ENCODE peak calls at places on chromosome 18, in eight cellular contexts. G is Panc1, D is left lung, N is H9, W is SK-N-SH, V is tibial nerve, L is tibial artery, Y is sigmoid colon. A is an unnamed sample. For H3K4me1, the result is how much of the 10 kb centered on the place peaks cover.

GRCh38 chr18:34921811-34922385 is 119.3 kb upstream of the MAPRE2 start:
- DNase-seq in G (no peak), Y (no peak), L (no peak), N (no peak), W (no peak), D (no peak), V (no peak), A (no peak)

GRCh38 chr18:42052137-42052708 is 97.2 kb downstream of the PIK3C3 start:
- DNase-seq in N (no peak), D (no peak), Y (no peak), V (no peak), G (no peak), L (no peak), W (peak), A (no peak)

GRCh38 chr18:45402485-45403056 is 212.7 kb upstream of the SLC14A2 start:
- DNase-seq in L (no peak), D (no peak), W (no peak), V (no peak), Y (no peak), G (no peak), N (no peak), A (no peak)

GRCh38 chr18:49608366-49608747 is 46.5 kb downstream of the LIPG start:
- DNase-seq in V (no peak), G (no peak), L (no peak), Y (no peak), D (no peak), N (no peak), W (no peak), A (no peak)

GRCh38 chr18:62493033-62493862 is 29.6 kb upstream of the ZCCHC2 start:
- DNase-seq in L (no peak), G (no peak), W (no peak), N (no peak), Y (no peak), V (no peak), D (no peak), A (no peak)

GRCh38 chr18:56712761-56713160 is 61.6 kb downstream of the WDR7 start:
- DNase-seq in L (no peak), Y (no peak), V (no peak), D (no peak), N (no peak), W (no peak), G (no peak), A (no peak)

GRCh38 chr18:45920367-45920766 is 46.8 kb downstream of the EPG5 start:
- DNase-seq in L (peak), Y (peak), V (peak), W (peak), N (no peak), G (no peak), D (no peak), A (no peak)

GRCh38 chr18:10453885-10454772 is at the start of gene APCDD1:
- DNase-seq in V (peak), L (peak), G (no peak), Y (peak), D (peak), N (peak), W (peak), A (no peak)

GRCh38 chr18:21960189-21960588 is 209.2 kb upstream of the GATA6 start:
- DNase-seq in Y (no peak), W (no peak), D (no peak), G (no peak), V (no peak), N (no peak), L (no peak), A (no peak)

GRCh38 chr18:79862562-79862961 is 64.8 kb downstream of the KCNG2 start:
- DNase-seq in N (no peak), V (no peak), Y (no peak), D (no peak), L (no peak), W (no peak), G (no peak), A (no peak)

GRCh38 chr18:63237486-63237885 is 82.1 kb downstream of the BCL2 start:
- DNase-seq in L (no peak), N (no peak), G (no peak), D (no peak), W (no peak), Y (no peak), V (peak), A (no peak)

GRCh38 chr18:9868857-9869712 is 16.7 kb upstream of the TXNDC2 start:
- DNase-seq in V (no peak), N (no peak), Y (no peak), G (no peak), D (no peak), L (no peak), W (peak), A (no peak)

GRCh38 chr18:3526421-3527354 is 76.7 kb downstream of the TGIF1 start:
- DNase-seq in D (no peak), G (no peak), W (peak), N (no peak), Y (no peak), V (peak), L (no peak), A (no peak)

GRCh38 chr18:78171954-78172353 is 807.7 kb upstream of the SALL3 start:
- DNase-seq in Y (no peak), D (no peak), W (no peak), V (no peak), L (no peak), G (no peak), N (no peak), A (no peak)

GRCh38 chr18:702957-703659 is 9.3 kb downstream of the ENOSF1 start:
- DNase-seq in V (no peak), N (no peak), L (no peak), W (no peak), G (peak), D (no peak), Y (no peak), A (no peak)

GRCh38 chr18:2878656-2879330 is 32.0 kb downstream of the EMILIN2 start:
- DNase-seq in N (no peak), V (no peak), L (no peak), D (no peak), W (no peak), G (no peak), Y (no peak), A (no peak)

GRCh38 chr18:48136051-48136543 is 205.6 kb upstream of the SMAD2 start:
- DNase-seq in N (no peak), L (peak), G (no peak), W (peak), V (no peak), Y (no peak), D (no peak), A (no peak)

GRCh38 chr18:8786766-8787670 is 81.7 kb downstream of the MTCL1 start:
- DNase-seq in L (no peak), D (no peak), W (peak), N (no peak), Y (no peak), G (no peak), V (no peak), A (no peak)

GRCh38 chr18:28814365-28814764 is 637.4 kb upstream of the CDH2 start:
- DNase-seq in W (no peak), L (no peak), D (no peak), V (no peak), N (no peak), Y (no peak), G (peak), A (no peak)

GRCh38 chr18:65415167-65415566 is 335.6 kb upstream of the CDH7 start:
- DNase-seq in V (no peak), G (no peak), L (no peak), N (no peak), Y (no peak), W (no peak), D (no peak), A (no peak)

GRCh38 chr18:52536039-52536438 is 196.0 kb downstream of the DCC start:
- DNase-seq in Y (no peak), L (no peak), V (no peak), D (no peak), W (no peak), N (no peak), G (no peak), A (no peak)

GRCh38 chr18:43486462-43486861 is 209.2 kb upstream of the SYT4 start:
- DNase-seq in V (no peak), D (no peak), Y (no peak), W (no peak), G (no peak), N (no peak), L (no peak), A (no peak)

GRCh38 chr18:66749030-66749429 is 145.1 kb upstream of the CDH19 start:
- DNase-seq in L (no peak), V (no peak), Y (no peak), D (no peak), G (no peak), W (peak), N (no peak), A (no peak)

GRCh38 chr18:64872710-64873458 is 724.0 kb upstream of the LINC00305 start:
- DNase-seq in V (no peak), Y (no peak), L (no peak), W (no peak), G (no peak), D (no peak), N (no peak), A (no peak)

GRCh38 chr18:73793386-73793785 is 354.2 kb downstream of the FBXO15 start:
- DNase-seq in D (no peak), V (no peak), Y (no peak), W (no peak), L (no peak), N (no peak), G (no peak), A (no peak)

GRCh38 chr18:74310411-74310810 is 5.2 kb upstream of the C18orf63 start:
- DNase-seq in L (no peak), W (no peak), G (peak), D (no peak), N (peak), V (no peak), Y (no peak), A (no peak)

GRCh38 chr18:73318732-73319479 is 451.1 kb upstream of the NETO1 start:
- DNase-seq in G (no peak), D (no peak), Y (no peak), L (no peak), W (no peak), N (no peak), V (no peak), A (no peak)

GRCh38 chr18:50281972-50282520 is 723 bp upstream of the MBD1 start:
- DNase-seq in G (no peak), Y (no peak), L (no peak), W (no peak), N (no peak), V (no peak), D (no peak), A (no peak)

GRCh38 chr18:26425148-26425531 is 123.2 kb downstream of the KCTD1 start:
- DNase-seq in G (no peak), Y (peak), D (no peak), V (no peak), N (no peak), L (no peak), W (peak), A (no peak)

GRCh38 chr18:61731693-61732376 is 161.0 kb downstream of the RNF152 start:
- DNase-seq in W (no peak), G (no peak), Y (no peak), V (no peak), D (no peak), L (peak), N (no peak), A (no peak)

GRCh38 chr18:63180971-63181376 is 138.6 kb downstream of the BCL2 start:
- DNase-seq in D (no peak), W (no peak), V (no peak), G (no peak), L (no peak), N (no peak), Y (no peak), A (no peak)

GRCh38 chr18:6728809-6729246 is 688 bp upstream of the ARHGAP28 start:
- DNase-seq in V (no peak), L (no peak), G (no peak), W (no peak), D (no peak), N (no peak), Y (no peak), A (no peak)

GRCh38 chr18:7598167-7599062 is 31.3 kb downstream of the PTPRM start:
- DNase-seq in D (no peak), Y (no peak), V (no peak), W (no peak), L (no peak), G (no peak), N (no peak), A (no peak)

GRCh38 chr18:48987821-48988220 is 37.1 kb upstream of the SMAD7 start:
- DNase-seq in Y (no peak), V (no peak), N (no peak), L (no peak), D (no peak), G (no peak), W (no peak), A (no peak)

GRCh38 chr18:77140030-77140429 is 7.4 kb upstream of the MBP start:
- DNase-seq in W (no peak), Y (no peak), D (no peak), N (no peak), L (no peak), G (no peak), V (no peak), A (no peak)

GRCh38 chr18:77137851-77138250 is 5.3 kb upstream of the MBP start:
- DNase-seq in D (no peak), V (no peak), W (no peak), N (no peak), G (no peak), L (no peak), Y (no peak), A (no peak)

GRCh38 chr18:77138270-77138669 is 5.7 kb upstream of the MBP start:
- DNase-seq in N (no peak), G (no peak), V (no peak), Y (no peak), L (no peak), W (no peak), D (no peak), A (no peak)

GRCh38 chr18:77140439-77141109 is 8.0 kb upstream of the MBP start:
- DNase-seq in L (no peak), V (no peak), Y (peak), W (no peak), D (peak), G (no peak), N (no peak), A (no peak)

GRCh38 chr18:77139619-77140018 is 7.0 kb upstream of the MBP start:
- DNase-seq in W (no peak), D (no peak), V (no peak), Y (no peak), G (no peak), N (no peak), L (no peak), A (no peak)
- H3K4me1 ChIP-seq in W (under half), D (under half), V (under half), Y (under half), G (under half), N (under half), L (under half), A (under half)

GRCh38 chr18:31511098-31511497 is 13.1 kb downstream of the DSG2 start:
- DNase-seq in G (peak), W (no peak), D (no peak), V (no peak), N (no peak), L (no peak), Y (no peak), A (no peak)

GRCh38 chr18:31510319-31510718 is 12.3 kb downstream of the DSG2 start:
- DNase-seq in Y (no peak), W (no peak), N (no peak), D (no peak), G (no peak), V (no peak), L (no peak), A (no peak)

GRCh38 chr18:31508781-31509180 is 10.8 kb downstream of the DSG2 start:
- DNase-seq in G (no peak), V (no peak), N (no peak), D (no peak), Y (no peak), L (no peak), W (no peak), A (no peak)

GRCh38 chr18:31512203-31512764 is 14.3 kb downstream of the DSG2 start:
- DNase-seq in L (no peak), D (no peak), V (no peak), N (no peak), W (no peak), G (no peak), Y (no peak), A (no peak)

GRCh38 chr18:31509571-31509970 is 11.6 kb downstream of the DSG2 start:
- DNase-seq in L (no peak), Y (no peak), W (no peak), V (no peak), N (no peak), D (no peak), G (no peak), A (no peak)
- H3K4me1 ChIP-seq in L (under half), Y (under half), W (under half), V (under half), N (under half), D (under half), G (under half), A (under half)

GRCh38 chr18:13572148-13572547 is 154.2 kb downstream of the FAM210A start:
- DNase-seq in V (no peak), W (no peak), L (peak), Y (no peak), D (no peak), N (no peak), G (no peak), A (no peak)
- H3K4me1 ChIP-seq in V (under half), W (under half), L (under half), Y (under half), D (under half), N (under half), G (under half), A (under half)

GRCh38 chr18:55234366-55235093 is 275.3 kb upstream of the CCDC68 start:
- DNase-seq in V (peak), D (peak), L (peak), G (peak), W (peak), Y (peak), N (peak), A (no peak)
- H3K4me1 ChIP-seq in V (under half), D (under half), L (under half), G (under half), W (under half), Y (under half), N (under half), A (under half)

GRCh38 chr18:68549257-68549871 is 165.5 kb downstream of the TMX3 start:
- DNase-seq in L (no peak), D (no peak), W (no peak), V (no peak), G (no peak), N (no peak), Y (no peak), A (no peak)
- H3K4me1 ChIP-seq in L (under half), D (under half), W (under half), V (under half), G (under half), N (under half), Y (under half), A (under half)